ENCODE peak calls at places on chromosome 19, in seven cellular contexts. One of them, this sample, is unnamed.
A peak's percentile ranks its signal among the peaks of the same experiment; 100 is the strongest.

GRCh38 chr19:35673121-35673804 is 6.9 kb downstream of the UPK1A start:
- DNase-seq in H1: peak; percentile 89
- DNase-seq in K562: peak; percentile 73
- DNase-seq in GM12878: no peak
- DNase-seq in HCT116: peak; percentile 53
- DNase-seq in SK-N-SH: peak; percentile 84
- DNase-seq in HepG2: peak; percentile 24
- DNase-seq in this sample: peak; percentile 54

GRCh38 chr19:28878862-28879566 is 333.9 kb downstream of the UQCRFS1 start:
- DNase-seq in H1: peak; percentile 80
- DNase-seq in K562: peak; percentile 67
- DNase-seq in GM12878: no peak
- DNase-seq in HCT116: peak; percentile 21
- DNase-seq in SK-N-SH: peak; percentile 62
- DNase-seq in HepG2: peak; percentile 52
- DNase-seq in this sample: peak; percentile 21

GRCh38 chr19:46426506-46427162 is 2.1 kb downstream of the PNMA8C start:
- DNase-seq in H1: peak; percentile 91
- DNase-seq in K562: peak; percentile 81
- DNase-seq in GM12878: no peak
- DNase-seq in HCT116: no peak
- DNase-seq in SK-N-SH: peak; percentile 94
- DNase-seq in HepG2: peak; percentile 71
- DNase-seq in this sample: peak; percentile 67

GRCh38 chr19:55462722-55463121 is 1.3 kb upstream of the ISOC2 start:
- DNase-seq in H1: no peak
- DNase-seq in K562: no peak
- DNase-seq in GM12878: no peak
- DNase-seq in HCT116: no peak
- DNase-seq in SK-N-SH: no peak
- DNase-seq in HepG2: no peak
- DNase-seq in this sample: no peak

GRCh38 chr19:18659281-18660050 is 22.6 kb downstream of the KLHL26 start:
- DNase-seq in H1: no peak
- DNase-seq in K562: no peak
- DNase-seq in GM12878: no peak
- DNase-seq in HCT116: no peak
- DNase-seq in SK-N-SH: peak; percentile 74
- DNase-seq in HepG2: no peak
- DNase-seq in this sample: no peak

GRCh38 chr19:13082192-13083007 is 20.3 kb downstream of the LYL1 start:
- DNase-seq in H1: no peak
- DNase-seq in K562: peak; percentile 41
- DNase-seq in GM12878: no peak
- DNase-seq in HCT116: no peak
- DNase-seq in SK-N-SH: peak; percentile 66
- DNase-seq in HepG2: peak; percentile 52
- DNase-seq in this sample: no peak

GRCh38 chr19:39398297-39398864 is 7.2 kb downstream of the MED29 start:
- DNase-seq in H1: no peak
- DNase-seq in K562: no peak
- DNase-seq in GM12878: no peak
- DNase-seq in HCT116: peak; percentile 69
- DNase-seq in SK-N-SH: no peak
- DNase-seq in HepG2: peak; percentile 36
- DNase-seq in this sample: no peak

GRCh38 chr19:45863840-45864628 is at the start of gene FOXA3:
- DNase-seq in H1: peak; percentile 87
- DNase-seq in K562: peak; percentile 94
- DNase-seq in GM12878: no peak
- DNase-seq in HCT116: no peak
- DNase-seq in SK-N-SH: peak; percentile 87
- DNase-seq in HepG2: peak; percentile 64
- DNase-seq in this sample: no peak

GRCh38 chr19:14554382-14554812 is 17.5 kb downstream of the NDUFB7 start:
- DNase-seq in H1: peak; percentile 46
- DNase-seq in K562: no peak
- DNase-seq in GM12878: no peak
- DNase-seq in HCT116: no peak
- DNase-seq in SK-N-SH: no peak
- DNase-seq in HepG2: peak; percentile 76
- DNase-seq in this sample: no peak

GRCh38 chr19:33427801-33428626 is 54.5 kb downstream of the CEBPG start:
- DNase-seq in H1: no peak
- DNase-seq in K562: no peak
- DNase-seq in GM12878: no peak
- DNase-seq in HCT116: no peak
- DNase-seq in SK-N-SH: no peak
- DNase-seq in HepG2: no peak
- DNase-seq in this sample: no peak

GRCh38 chr19:13152356-13152853 is 2.2 kb downstream of the IER2 start:
- DNase-seq in H1: no peak
- DNase-seq in K562: no peak
- DNase-seq in GM12878: no peak
- DNase-seq in HCT116: no peak
- DNase-seq in SK-N-SH: no peak
- DNase-seq in HepG2: no peak
- DNase-seq in this sample: no peak

GRCh38 chr19:46697142-46697960 is 19.6 kb downstream of the PRKD2 start:
- DNase-seq in H1: peak; percentile 99
- DNase-seq in K562: peak; percentile 100
- DNase-seq in GM12878: no peak
- DNase-seq in HCT116: peak; percentile 80
- DNase-seq in SK-N-SH: peak; percentile 72
- DNase-seq in HepG2: no peak
- DNase-seq in this sample: no peak

GRCh38 chr19:57759096-57759495 is 10.4 kb upstream of the ZNF586 start:
- DNase-seq in H1: no peak
- DNase-seq in K562: no peak
- DNase-seq in GM12878: no peak
- DNase-seq in HCT116: no peak
- DNase-seq in SK-N-SH: no peak
- DNase-seq in HepG2: no peak
- DNase-seq in this sample: no peak

GRCh38 chr19:34254552-34255432 is at the start of gene GARRE1:
- DNase-seq in H1: peak; percentile 70
- DNase-seq in K562: peak; percentile 90
- DNase-seq in GM12878: no peak
- DNase-seq in HCT116: no peak
- DNase-seq in SK-N-SH: peak; percentile 93
- DNase-seq in HepG2: no peak
- DNase-seq in this sample: peak; percentile 71

GRCh38 chr19:42088471-42089190 is 12.7 kb downstream of the ZNF574 start:
- DNase-seq in H1: no peak
- DNase-seq in K562: no peak
- DNase-seq in GM12878: no peak
- DNase-seq in HCT116: no peak
- DNase-seq in SK-N-SH: no peak
- DNase-seq in HepG2: no peak
- DNase-seq in this sample: no peak

GRCh38 chr19:35373492-35373891 is 2.6 kb downstream of the GPR42 start:
- DNase-seq in H1: no peak
- DNase-seq in K562: no peak
- DNase-seq in GM12878: no peak
- DNase-seq in HCT116: no peak
- DNase-seq in SK-N-SH: no peak
- DNase-seq in HepG2: no peak
- DNase-seq in this sample: no peak

GRCh38 chr19:14147797-14148605 is 11.6 kb upstream of the ASF1B start:
- DNase-seq in H1: peak; percentile 73
- DNase-seq in K562: peak; percentile 81
- DNase-seq in GM12878: no peak
- DNase-seq in HCT116: peak; percentile 36
- DNase-seq in SK-N-SH: peak; percentile 92
- DNase-seq in HepG2: peak; percentile 39
- DNase-seq in this sample: peak; percentile 44

GRCh38 chr19:51359294-51359693 is 6.9 kb downstream of the ETFB start:
- DNase-seq in H1: no peak
- DNase-seq in K562: no peak
- DNase-seq in GM12878: no peak
- DNase-seq in HCT116: no peak
- DNase-seq in SK-N-SH: no peak
- DNase-seq in HepG2: no peak
- DNase-seq in this sample: no peak

GRCh38 chr19:18281082-18282020 is at the start of gene JUND:
- DNase-seq in H1: peak; percentile 97
- DNase-seq in K562: peak; percentile 84
- DNase-seq in GM12878: peak; percentile 88
- DNase-seq in HCT116: peak; percentile 93
- DNase-seq in SK-N-SH: peak; percentile 95
- DNase-seq in HepG2: peak; percentile 92
- DNase-seq in this sample: peak; percentile 86

GRCh38 chr19:29812080-29812880 is 489 bp downstream of the CCNE1 start:
- DNase-seq in H1: peak; percentile 55
- DNase-seq in K562: peak; percentile 64
- DNase-seq in GM12878: no peak
- DNase-seq in HCT116: no peak
- DNase-seq in SK-N-SH: peak; percentile 71
- DNase-seq in HepG2: no peak
- DNase-seq in this sample: no peak

GRCh38 chr19:53782698-53783097 is 41.4 kb downstream of the NLRP12 start:
- DNase-seq in H1: no peak
- DNase-seq in K562: no peak
- DNase-seq in GM12878: no peak
- DNase-seq in HCT116: no peak
- DNase-seq in SK-N-SH: no peak
- DNase-seq in HepG2: no peak
- DNase-seq in this sample: no peak

GRCh38 chr19:39046037-39046821 is 13.9 kb upstream of the FBXO27 start:
- DNase-seq in H1: no peak
- DNase-seq in K562: no peak
- DNase-seq in GM12878: no peak
- DNase-seq in HCT116: peak; percentile 32
- DNase-seq in SK-N-SH: no peak
- DNase-seq in HepG2: peak; percentile 59
- DNase-seq in this sample: no peak

GRCh38 chr19:52898101-52898500 is 666 bp upstream of the ZNF320 start:
- DNase-seq in H1: peak; percentile 54
- DNase-seq in K562: no peak
- DNase-seq in GM12878: no peak
- DNase-seq in HCT116: no peak
- DNase-seq in SK-N-SH: no peak
- DNase-seq in HepG2: no peak
- DNase-seq in this sample: no peak

GRCh38 chr19:7869453-7869909 is 4.7 kb downstream of the PRR36 start:
- DNase-seq in H1: peak; percentile 98
- DNase-seq in K562: peak; percentile 68
- DNase-seq in GM12878: no peak
- DNase-seq in HCT116: no peak
- DNase-seq in SK-N-SH: peak; percentile 84
- DNase-seq in HepG2: peak; percentile 53
- DNase-seq in this sample: no peak
- TF ChIP-seq JUND in H1: no peak
- TF ChIP-seq JUND in K562: no peak
- TF ChIP-seq JUND in GM12878: no peak
- TF ChIP-seq JUND in HCT116: no peak
- TF ChIP-seq JUND in SK-N-SH: no peak
- TF ChIP-seq JUND in HepG2: no peak
- TF ChIP-seq JUND in this sample: no peak

GRCh38 chr19:5138606-5139594 is 170.0 kb downstream of the KDM4B start:
- DNase-seq in H1: no peak
- DNase-seq in K562: peak; percentile 34
- DNase-seq in GM12878: peak; percentile 79
- DNase-seq in HCT116: no peak
- DNase-seq in SK-N-SH: no peak
- DNase-seq in HepG2: no peak
- DNase-seq in this sample: no peak
- TF ChIP-seq JUND in H1: no peak
- TF ChIP-seq JUND in K562: no peak
- TF ChIP-seq JUND in GM12878: no peak
- TF ChIP-seq JUND in HCT116: no peak
- TF ChIP-seq JUND in SK-N-SH: no peak
- TF ChIP-seq JUND in HepG2: no peak
- TF ChIP-seq JUND in this sample: no peak

GRCh38 chr19:20167020-20167644 is at the start of gene ZNF486:
- DNase-seq in H1: peak; percentile 95
- DNase-seq in K562: peak; percentile 17
- DNase-seq in GM12878: no peak
- DNase-seq in HCT116: no peak
- DNase-seq in SK-N-SH: peak; percentile 85
- DNase-seq in HepG2: peak; percentile 80
- DNase-seq in this sample: peak; percentile 56

GRCh38 chr19:20165971-20166592 is 932 bp upstream of the ZNF486 start:
- DNase-seq in H1: no peak
- DNase-seq in K562: no peak
- DNase-seq in GM12878: no peak
- DNase-seq in HCT116: no peak
- DNase-seq in SK-N-SH: no peak
- DNase-seq in HepG2: peak; percentile 40
- DNase-seq in this sample: peak; percentile 49

GRCh38 chr19:20164456-20164855 is 2.6 kb upstream of the ZNF486 start:
- DNase-seq in H1: no peak
- DNase-seq in K562: no peak
- DNase-seq in GM12878: no peak
- DNase-seq in HCT116: no peak
- DNase-seq in SK-N-SH: no peak
- DNase-seq in HepG2: no peak
- DNase-seq in this sample: no peak

GRCh38 chr19:20162821-20163220 is 4.2 kb upstream of the ZNF486 start:
- DNase-seq in H1: no peak
- DNase-seq in K562: no peak
- DNase-seq in GM12878: no peak
- DNase-seq in HCT116: no peak
- DNase-seq in SK-N-SH: no peak
- DNase-seq in HepG2: no peak
- DNase-seq in this sample: no peak
- TF ChIP-seq JUND in H1: no peak
- TF ChIP-seq JUND in K562: no peak
- TF ChIP-seq JUND in GM12878: no peak
- TF ChIP-seq JUND in HCT116: no peak
- TF ChIP-seq JUND in SK-N-SH: no peak
- TF ChIP-seq JUND in HepG2: no peak
- TF ChIP-seq JUND in this sample: no peak

GRCh38 chr19:44747739-44748425 is 626 bp upstream of the BCL3 start:
- DNase-seq in H1: peak; percentile 59
- DNase-seq in K562: no peak
- DNase-seq in GM12878: no peak
- DNase-seq in HCT116: no peak
- DNase-seq in SK-N-SH: peak; percentile 63
- DNase-seq in HepG2: peak; percentile 50
- DNase-seq in this sample: peak; percentile 78

GRCh38 chr19:44746616-44746945 is 1.9 kb upstream of the BCL3 start:
- DNase-seq in H1: no peak
- DNase-seq in K562: no peak
- DNase-seq in GM12878: no peak
- DNase-seq in HCT116: no peak
- DNase-seq in SK-N-SH: no peak
- DNase-seq in HepG2: no peak
- DNase-seq in this sample: no peak

GRCh38 chr19:44746946-44747738 is 1.4 kb upstream of the BCL3 start:
- DNase-seq in H1: peak; percentile 92
- DNase-seq in K562: peak; percentile 95
- DNase-seq in GM12878: peak; percentile 59
- DNase-seq in HCT116: peak; percentile 81
- DNase-seq in SK-N-SH: peak; percentile 84
- DNase-seq in HepG2: peak; percentile 80
- DNase-seq in this sample: peak; percentile 97

GRCh38 chr19:44745887-44746600 is 2.5 kb upstream of the BCL3 start:
- DNase-seq in H1: no peak
- DNase-seq in K562: no peak
- DNase-seq in GM12878: no peak
- DNase-seq in HCT116: no peak
- DNase-seq in SK-N-SH: no peak
- DNase-seq in HepG2: no peak
- DNase-seq in this sample: no peak

GRCh38 chr19:44745386-44745831 is 3.1 kb upstream of the BCL3 start:
- DNase-seq in H1: no peak
- DNase-seq in K562: peak; percentile 46
- DNase-seq in GM12878: no peak
- DNase-seq in HCT116: peak; percentile 26
- DNase-seq in SK-N-SH: no peak
- DNase-seq in HepG2: no peak
- DNase-seq in this sample: no peak
- TF ChIP-seq JUND in H1: no peak
- TF ChIP-seq JUND in K562: no peak
- TF ChIP-seq JUND in GM12878: no peak
- TF ChIP-seq JUND in HCT116: no peak
- TF ChIP-seq JUND in SK-N-SH: no peak
- TF ChIP-seq JUND in HepG2: no peak
- TF ChIP-seq JUND in this sample: no peak